ENCODE peak calls at places on chromosomes 13 and 19, in five cellular contexts. E is GM12878, K is K562, Y is upper lobe of left lung, I is HepG2. G is an unnamed sample. For H3K27me3, the result is how much of the 10 kb centered on the place peaks cover.

GRCh38 chr13:102658678-102659077 is 36.2 kb downstream of the METTL21C start:
- ATAC-seq in E (no peak), K (no peak), Y (peak), I (no peak), G (no peak)

GRCh38 chr19:14091086-14091884 is 734 bp upstream of the SAMD1 start:
- ATAC-seq in E (peak), K (peak), Y (peak), I (peak), G (peak)

GRCh38 chr13:99522288-99522687 is 21.0 kb downstream of the TM9SF2 start:
- ATAC-seq in E (no peak), K (no peak), Y (no peak), I (no peak), G (no peak)

GRCh38 chr19:45340232-45340898 is at the start of gene KLC3:
- ATAC-seq in E (peak), K (peak), Y (peak), I (peak), G (no peak)

GRCh38 chr19:42436006-42436405 is 6.7 kb downstream of the CXCL17 start:
- ATAC-seq in E (no peak), K (no peak), Y (no peak), I (no peak), G (no peak)

GRCh38 chr13:43953370-43953769 is 73.7 kb downstream of the LACC1 start:
- ATAC-seq in E (no peak), K (no peak), Y (no peak), I (no peak), G (no peak)

GRCh38 chr13:23610187-23610576 is 40.0 kb downstream of the TNFRSF19 start:
- ATAC-seq in E (peak), K (no peak), Y (peak), I (peak), G (no peak)

GRCh38 chr13:30113983-30114491 is 193.3 kb downstream of the KATNAL1 start:
- ATAC-seq in E (no peak), K (no peak), Y (peak), I (peak), G (no peak)

GRCh38 chr13:27404680-27405079 is 19.7 kb upstream of the GTF3A start:
- ATAC-seq in E (no peak), K (no peak), Y (no peak), I (no peak), G (no peak)

GRCh38 chr19:32519023-32519422 is 62.0 kb upstream of the PDCD5 start:
- ATAC-seq in E (no peak), K (no peak), Y (no peak), I (no peak), G (no peak)

GRCh38 chr19:12779162-12779993 is 4.0 kb upstream of the HOOK2 start:
- ATAC-seq in E (peak), K (peak), Y (peak), I (peak), G (no peak)
- TF ChIP-seq EP300 in E (no peak), K (no peak), Y (peak), I (no peak), G (no peak)

GRCh38 chr19:18789422-18789832 is 1.7 kb downstream of the COMP start:
- ATAC-seq in E (no peak), K (no peak), Y (no peak), I (no peak), G (no peak)
- H3K27me3 ChIP-seq in E (under half), K (under half), Y (under half), I (under half), G (half or more)

DNA sequence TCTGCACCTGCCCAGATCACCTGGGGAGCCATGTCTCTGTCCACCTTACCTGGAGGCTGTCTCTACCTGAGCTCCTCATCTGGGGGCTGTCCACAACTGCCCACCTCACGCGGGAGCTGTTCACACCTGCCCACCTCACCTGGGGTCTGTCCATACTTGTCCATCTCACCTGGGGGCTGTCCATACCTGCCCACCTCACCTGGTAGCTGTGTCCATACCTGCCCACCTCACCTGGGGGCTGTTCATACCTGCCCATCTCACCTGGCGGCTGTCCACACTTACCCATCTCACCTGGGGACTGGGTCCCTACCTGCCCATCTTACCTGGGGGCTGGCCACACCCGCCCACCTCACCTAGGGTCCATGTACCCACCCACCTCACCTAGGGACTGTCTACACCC is 10.0 kb upstream of the CPAMD8 start:
- ATAC-seq in E (no peak), K (no peak), Y (no peak), I (no peak), G (no peak)
- H3K27ac ChIP-seq in E (no peak), K (no peak), Y (no peak), I (no peak), G (no peak)

GRCh38 chr19:4977299-4978174 is 8.6 kb downstream of the KDM4B start:
- ATAC-seq in E (no peak), K (no peak), Y (peak), I (no peak), G (peak)

GRCh38 chr19:4980087-4980486 is 11.2 kb downstream of the KDM4B start:
- ATAC-seq in E (no peak), K (no peak), Y (no peak), I (no peak), G (no peak)

GRCh38 chr19:4974855-4975469 is 6.0 kb downstream of the KDM4B start:
- ATAC-seq in E (no peak), K (no peak), Y (no peak), I (no peak), G (no peak)

GRCh38 chr19:4979211-4979807 is 10.4 kb downstream of the KDM4B start:
- ATAC-seq in E (no peak), K (no peak), Y (no peak), I (no peak), G (no peak)

GRCh38 chr19:4976412-4977298 is 7.7 kb downstream of the KDM4B start:
- ATAC-seq in E (no peak), K (peak), Y (peak), I (peak), G (peak)
- TF ChIP-seq EP300 in E (no peak), K (no peak), Y (no peak), I (peak), G (peak)

GRCh38 chr19:50667177-50667758 is 18.0 kb downstream of the C19orf81 start:
- ATAC-seq in E (no peak), K (no peak), Y (no peak), I (no peak), G (no peak)

GRCh38 chr19:50669319-50670101 is 20.3 kb downstream of the C19orf81 start:
- ATAC-seq in E (no peak), K (peak), Y (peak), I (no peak), G (no peak)

GRCh38 chr19:50667759-50668231 is 18.6 kb downstream of the C19orf81 start:
- ATAC-seq in E (no peak), K (no peak), Y (no peak), I (no peak), G (no peak)

GRCh38 chr19:50670102-50670380 is 20.8 kb downstream of the C19orf81 start:
- ATAC-seq in E (no peak), K (no peak), Y (no peak), I (no peak), G (no peak)

GRCh38 chr19:50668416-50669318 is 19.4 kb downstream of the C19orf81 start:
- ATAC-seq in E (no peak), K (peak), Y (no peak), I (no peak), G (no peak)
- H3K27me3 ChIP-seq in E (under half), K (under half), Y (under half), I (under half), G (half or more)